ENCODE peak calls at places on chromosomes 13 and 19, in eight cellular contexts. U is fibroblast of lung; S is CD8-positive, alpha-beta memory T cell; O is CD8-positive, alpha-beta T cell; N is stomach; L is hepatocyte; V is caudate nucleus; P is naive thymus-derived CD4-positive, alpha-beta T cell. C is an unnamed sample.

GRCh38 chr19:49664171-49665070 is 1.2 kb downstream of the IRF3 start:
- DNase-seq in U (peak), S (peak), O (peak), N (peak), L (peak), V (peak), P (peak), C (peak)

GRCh38 chr13:19152403-19152802 is 29.2 kb downstream of the TUBA3C start:
- DNase-seq in U (no peak), S (no peak), O (no peak), N (no peak), L (no peak), V (no peak), P (no peak), C (no peak)

GRCh38 chr13:40275636-40276035 is 390.8 kb downstream of the FOXO1 start:
- DNase-seq in U (peak), S (no peak), O (no peak), N (no peak), L (no peak), V (no peak), P (no peak), C (no peak)

GRCh38 chr13:51731759-51732158 is 72.2 kb downstream of the DHRS12 start:
- DNase-seq in U (peak), S (no peak), O (no peak), N (no peak), L (no peak), V (no peak), P (no peak), C (no peak)

GRCh38 chr19:8577741-8578140 is 499 bp upstream of the MYO1F start:
- DNase-seq in U (no peak), S (no peak), O (no peak), N (no peak), L (no peak), V (no peak), P (no peak), C (no peak)

GRCh38 chr13:36131931-36132297 is 732 bp upstream of the DCLK1 start:
- DNase-seq in U (peak), S (no peak), O (no peak), N (no peak), L (peak), V (no peak), P (no peak), C (no peak)

GRCh38 chr13:22114630-22115311 is 443.9 kb downstream of the FGF9 start:
- DNase-seq in U (peak), S (peak), O (peak), N (no peak), L (no peak), V (no peak), P (peak), C (no peak)

GRCh38 chr13:53778937-53779336 is 750.3 kb downstream of the OLFM4 start:
- DNase-seq in U (no peak), S (no peak), O (no peak), N (no peak), L (no peak), V (no peak), P (no peak), C (no peak)

GRCh38 chr19:32718286-32718685 is 1.3 kb upstream of the TDRD12 start:
- DNase-seq in U (no peak), S (no peak), O (no peak), N (no peak), L (no peak), V (no peak), P (no peak), C (no peak)

GRCh38 chr19:32720936-32721250 is 1.3 kb downstream of the TDRD12 start:
- DNase-seq in U (no peak), S (no peak), O (no peak), N (no peak), L (no peak), V (no peak), P (no peak), C (no peak)

GRCh38 chr19:32720216-32720935 is 809 bp downstream of the TDRD12 start:
- DNase-seq in U (no peak), S (no peak), O (no peak), N (no peak), L (no peak), V (no peak), P (no peak), C (no peak)

GRCh38 chr19:32719611-32720059 is at the start of gene TDRD12:
- DNase-seq in U (no peak), S (no peak), O (no peak), N (no peak), L (no peak), V (no peak), P (no peak), C (no peak)

DNA sequence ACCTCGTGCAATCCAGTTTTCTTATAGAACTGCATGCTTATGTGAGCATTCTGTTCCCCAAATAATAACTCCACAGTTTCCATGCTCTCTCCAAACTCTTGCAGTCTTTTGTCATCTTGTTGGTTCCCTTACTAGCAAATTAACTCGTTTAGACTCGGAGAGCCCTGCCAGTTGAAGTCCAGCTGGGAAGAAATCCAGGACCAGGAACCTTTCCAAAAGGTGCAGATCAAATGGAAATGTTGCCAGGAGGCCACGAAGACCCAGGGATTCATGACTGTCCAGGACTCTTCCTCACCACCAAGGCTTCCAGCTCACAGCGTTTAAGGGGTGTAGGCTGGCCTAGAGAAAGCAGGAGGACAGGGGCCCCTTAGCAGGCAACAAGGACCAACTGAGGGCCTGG is 2.1 kb upstream of the TDRD12 start:
- DNase-seq in U (no peak), S (no peak), O (no peak), N (no peak), L (no peak), V (no peak), P (no peak), C (no peak)
- H3K27ac ChIP-seq in U (no peak), S (no peak), O (no peak), N (no peak), L (no peak), V (no peak), P (no peak), C (no peak)

DNA sequence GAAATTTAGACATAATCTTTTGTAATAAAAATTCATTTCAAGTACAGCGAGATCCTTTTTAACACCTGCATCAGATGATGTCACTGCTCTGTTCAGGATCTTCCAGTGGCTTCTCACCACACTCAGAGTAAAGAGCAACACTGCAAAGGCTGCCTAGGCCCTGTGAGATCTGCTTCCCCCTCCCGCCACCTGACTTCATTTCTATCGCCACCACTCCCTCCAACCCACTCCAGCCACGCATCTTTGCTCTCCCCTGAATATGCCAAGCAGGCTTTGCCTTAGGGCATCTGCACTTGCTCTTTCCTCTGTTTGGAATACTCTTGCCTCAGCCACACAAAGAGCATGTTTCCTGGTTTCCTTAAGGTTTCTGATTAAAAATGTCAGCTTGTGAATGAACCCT is 58.3 kb downstream of the MBNL2 start:
- DNase-seq in U (no peak), S (no peak), O (no peak), N (no peak), L (no peak), V (peak), P (no peak), C (no peak)
- H3K27ac ChIP-seq in U (no peak), S (no peak), O (no peak), N (no peak), L (peak), V (no peak), P (no peak), C (peak)

DNA sequence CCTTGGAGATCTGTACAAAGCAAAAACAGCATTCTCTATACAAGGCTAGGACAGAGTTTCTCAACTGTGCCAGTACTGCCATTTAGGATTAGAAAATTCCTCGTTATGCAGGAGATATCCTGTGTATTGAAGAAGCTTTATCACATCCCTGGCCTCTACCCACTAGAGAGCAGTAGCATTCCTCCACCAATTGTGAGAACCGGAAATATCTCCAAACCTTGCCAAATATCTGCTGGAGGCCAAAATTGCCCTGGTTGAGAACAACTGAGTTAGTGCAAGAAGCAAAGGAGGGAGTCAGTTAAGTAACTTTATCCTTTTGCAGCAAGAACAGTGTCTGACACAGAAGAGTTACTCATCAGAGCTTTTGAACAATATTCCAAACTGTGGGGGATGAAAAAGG is 16.2 kb upstream of the FREM2 start:
- DNase-seq in U (peak), S (no peak), O (no peak), N (no peak), L (no peak), V (no peak), P (no peak), C (no peak)
- H3K27ac ChIP-seq in U (no peak), S (no peak), O (no peak), N (no peak), L (no peak), V (no peak), P (no peak), C (no peak)

DNA sequence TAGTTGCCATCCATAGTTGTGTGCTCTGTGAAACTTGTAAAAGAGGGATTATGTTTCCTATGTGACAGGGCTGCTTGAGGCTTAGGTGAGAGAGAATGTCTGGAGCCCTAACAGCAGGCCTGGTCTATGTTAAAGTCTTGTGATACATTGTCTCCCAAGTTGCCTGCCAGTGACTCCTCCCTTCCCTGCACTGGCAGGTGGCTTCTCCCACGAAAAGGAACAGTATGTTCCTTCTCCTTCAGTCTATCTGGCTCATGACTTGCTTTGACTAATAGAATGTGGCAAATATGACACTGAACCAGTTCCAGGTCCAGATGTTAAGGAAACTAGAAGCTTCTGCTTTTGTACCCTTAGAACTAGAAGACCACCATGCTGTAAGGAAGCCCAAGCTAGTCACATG is 5.9 kb upstream of the KCNN4 start:
- DNase-seq in U (no peak), S (no peak), O (no peak), N (no peak), L (peak), V (no peak), P (no peak), C (no peak)
- H3K27ac ChIP-seq in U (no peak), S (no peak), O (no peak), N (no peak), L (no peak), V (no peak), P (no peak), C (no peak)

C was measured in keratinocyte.